ENCODE peak calls at places on chromosomes 4 and X, in nine cellular contexts. One of them, this sample, is unnamed.

GRCh38 chrX:150421816-150422215 is 58.7 kb downstream of the MAMLD1 start:
- DNase-seq in nephron progenitor cell: no peak
- DNase-seq in activated naive CD4-positive, alpha-beta T cell treated with anti-CD3 and anti-CD28 coated beads, Interleukin-2, amount 10 ng/mL, durations not matched to agents 7 days and 5 days: no peak
- DNase-seq in activated T-cell treated with anti-CD3 and anti-CD28 coated beads, Interleukin-2, amount 50 U/mL, for 24 hours: no peak
- DNase-seq in H4: no peak
- DNase-seq in T follicular helper cell: no peak
- DNase-seq in hypothalamus: no peak
- DNase-seq in MV-4-11: no peak
- DNase-seq in ovary: no peak
- DNase-seq in this sample: no peak

GRCh38 chrX:38651625-38652601 is 90.6 kb downstream of the TSPAN7 start:
- DNase-seq in nephron progenitor cell: no peak
- DNase-seq in activated T-cell treated with anti-CD3 and anti-CD28 coated beads, Interleukin-2, amount 50 U/mL, for 24 hours: no peak
- DNase-seq in ovary: no peak
- DNase-seq in activated naive CD4-positive, alpha-beta T cell treated with anti-CD3 and anti-CD28 coated beads, Interleukin-2, amount 10 ng/mL, durations not matched to agents 7 days and 5 days: no peak
- DNase-seq in hypothalamus: no peak
- DNase-seq in H4: no peak
- DNase-seq in MV-4-11: no peak
- DNase-seq in T follicular helper cell: no peak
- DNase-seq in this sample: no peak

GRCh38 chr4:105179539-105180401 is 33.1 kb downstream of the TET2 start:
- DNase-seq in MV-4-11: no peak
- DNase-seq in activated naive CD4-positive, alpha-beta T cell treated with anti-CD3 and anti-CD28 coated beads, Interleukin-2, amount 10 ng/mL, durations not matched to agents 7 days and 5 days: no peak
- DNase-seq in nephron progenitor cell: no peak
- DNase-seq in T follicular helper cell: no peak
- DNase-seq in hypothalamus: no peak
- DNase-seq in activated T-cell treated with anti-CD3 and anti-CD28 coated beads, Interleukin-2, amount 50 U/mL, for 24 hours: no peak
- DNase-seq in ovary: no peak
- DNase-seq in H4: no peak
- DNase-seq in this sample: no peak

GRCh38 chrX:46754450-46755075 is 4.4 kb downstream of the SLC9A7 start:
- DNase-seq in MV-4-11: peak
- DNase-seq in activated T-cell treated with anti-CD3 and anti-CD28 coated beads, Interleukin-2, amount 50 U/mL, for 24 hours: no peak
- DNase-seq in nephron progenitor cell: no peak
- DNase-seq in H4: no peak
- DNase-seq in activated naive CD4-positive, alpha-beta T cell treated with anti-CD3 and anti-CD28 coated beads, Interleukin-2, amount 10 ng/mL, durations not matched to agents 7 days and 5 days: no peak
- DNase-seq in hypothalamus: no peak
- DNase-seq in ovary: no peak
- DNase-seq in T follicular helper cell: no peak
- DNase-seq in this sample: no peak

GRCh38 chr4:2913168-2913567 is 50.0 kb downstream of the NOP14 start:
- DNase-seq in activated T-cell treated with anti-CD3 and anti-CD28 coated beads, Interleukin-2, amount 50 U/mL, for 24 hours: peak
- DNase-seq in T follicular helper cell: no peak
- DNase-seq in activated naive CD4-positive, alpha-beta T cell treated with anti-CD3 and anti-CD28 coated beads, Interleukin-2, amount 10 ng/mL, durations not matched to agents 7 days and 5 days: no peak
- DNase-seq in ovary: no peak
- DNase-seq in nephron progenitor cell: no peak
- DNase-seq in hypothalamus: no peak
- DNase-seq in H4: no peak
- DNase-seq in MV-4-11: no peak
- DNase-seq in this sample: no peak

GRCh38 chr4:93617596-93617995 is 211.0 kb upstream of the ATOH1 start:
- DNase-seq in activated T-cell treated with anti-CD3 and anti-CD28 coated beads, Interleukin-2, amount 50 U/mL, for 24 hours: no peak
- DNase-seq in MV-4-11: no peak
- DNase-seq in T follicular helper cell: no peak
- DNase-seq in nephron progenitor cell: no peak
- DNase-seq in hypothalamus: no peak
- DNase-seq in activated naive CD4-positive, alpha-beta T cell treated with anti-CD3 and anti-CD28 coated beads, Interleukin-2, amount 10 ng/mL, durations not matched to agents 7 days and 5 days: no peak
- DNase-seq in ovary: no peak
- DNase-seq in H4: no peak
- DNase-seq in this sample: no peak

GRCh38 chr4:155774033-155774432 is 15.2 kb downstream of the GUCY1B1 start:
- DNase-seq in hypothalamus: no peak
- DNase-seq in MV-4-11: no peak
- DNase-seq in nephron progenitor cell: no peak
- DNase-seq in ovary: no peak
- DNase-seq in activated naive CD4-positive, alpha-beta T cell treated with anti-CD3 and anti-CD28 coated beads, Interleukin-2, amount 10 ng/mL, durations not matched to agents 7 days and 5 days: no peak
- DNase-seq in H4: no peak
- DNase-seq in activated T-cell treated with anti-CD3 and anti-CD28 coated beads, Interleukin-2, amount 50 U/mL, for 24 hours: no peak
- DNase-seq in T follicular helper cell: no peak
- DNase-seq in this sample: no peak

GRCh38 chrX:14700982-14701381 is 171.6 kb downstream of the GLRA2 start:
- DNase-seq in nephron progenitor cell: no peak
- DNase-seq in MV-4-11: no peak
- DNase-seq in hypothalamus: no peak
- DNase-seq in T follicular helper cell: no peak
- DNase-seq in activated T-cell treated with anti-CD3 and anti-CD28 coated beads, Interleukin-2, amount 50 U/mL, for 24 hours: no peak
- DNase-seq in ovary: no peak
- DNase-seq in activated naive CD4-positive, alpha-beta T cell treated with anti-CD3 and anti-CD28 coated beads, Interleukin-2, amount 10 ng/mL, durations not matched to agents 7 days and 5 days: no peak
- DNase-seq in H4: no peak
- DNase-seq in this sample: no peak